ENCODE peak calls at places on chromosomes 12 and 14, in ten cellular contexts. One of them, this sample, is unnamed.

GRCh38 chr12:92400006-92400405 is 254.4 kb upstream of the BTG1 start:
- DNase-seq in activated T-cell treated with anti-CD3 and anti-CD28 coated beads for 24 hours: no peak
- DNase-seq in progenitor cell of endocrine pancreas: no peak
- DNase-seq in posterior cingulate gyrus: no peak
- DNase-seq in T-helper 2 cell: no peak
- DNase-seq in NCI-H1694 treated with DMSO at 0.1 percent for 48 hours: no peak
- DNase-seq in NCI-H1417: no peak
- DNase-seq in cardiac fibroblast: no peak
- DNase-seq in mucosa of gallbladder: no peak
- DNase-seq in spleen: no peak
- DNase-seq in this sample: no peak

GRCh38 chr14:104367811-104368750 is 211.5 kb upstream of the C14orf180 start:
- DNase-seq in activated T-cell treated with anti-CD3 and anti-CD28 coated beads for 24 hours: no peak
- DNase-seq in progenitor cell of endocrine pancreas: no peak
- DNase-seq in posterior cingulate gyrus: peak; percentile 66
- DNase-seq in T-helper 2 cell: no peak
- DNase-seq in NCI-H1694 treated with DMSO at 0.1 percent for 48 hours: no peak
- DNase-seq in NCI-H1417: peak; percentile 98
- DNase-seq in cardiac fibroblast: no peak
- DNase-seq in mucosa of gallbladder: no peak
- DNase-seq in spleen: no peak
- DNase-seq in this sample: no peak

GRCh38 chr12:50033317-50033679 is 8.0 kb upstream of the RACGAP1 start:
- DNase-seq in activated T-cell treated with anti-CD3 and anti-CD28 coated beads for 24 hours: no peak
- DNase-seq in progenitor cell of endocrine pancreas: no peak
- DNase-seq in posterior cingulate gyrus: no peak
- DNase-seq in T-helper 2 cell: no peak
- DNase-seq in NCI-H1694 treated with DMSO at 0.1 percent for 48 hours: no peak
- DNase-seq in NCI-H1417: no peak
- DNase-seq in cardiac fibroblast: no peak
- DNase-seq in mucosa of gallbladder: no peak
- DNase-seq in spleen: no peak
- DNase-seq in this sample: no peak

GRCh38 chr14:51116682-51117081 is 21.8 kb upstream of the TRIM9 start:
- DNase-seq in activated T-cell treated with anti-CD3 and anti-CD28 coated beads for 24 hours: no peak
- DNase-seq in progenitor cell of endocrine pancreas: no peak
- DNase-seq in posterior cingulate gyrus: no peak
- DNase-seq in T-helper 2 cell: no peak
- DNase-seq in NCI-H1694 treated with DMSO at 0.1 percent for 48 hours: no peak
- DNase-seq in NCI-H1417: peak; percentile 12
- DNase-seq in cardiac fibroblast: no peak
- DNase-seq in mucosa of gallbladder: no peak
- DNase-seq in spleen: no peak
- DNase-seq in this sample: no peak

GRCh38 chr12:68789144-68789878 is 18.7 kb upstream of the MDM2 start:
- DNase-seq in activated T-cell treated with anti-CD3 and anti-CD28 coated beads for 24 hours: no peak
- DNase-seq in progenitor cell of endocrine pancreas: no peak
- DNase-seq in posterior cingulate gyrus: no peak
- DNase-seq in T-helper 2 cell: no peak
- DNase-seq in NCI-H1694 treated with DMSO at 0.1 percent for 48 hours: no peak
- DNase-seq in NCI-H1417: no peak
- DNase-seq in cardiac fibroblast: no peak
- DNase-seq in mucosa of gallbladder: no peak
- DNase-seq in spleen: no peak
- DNase-seq in this sample: no peak

GRCh38 chr12:62933220-62933870 is 1.6 kb downstream of the PPM1H start:
- DNase-seq in activated T-cell treated with anti-CD3 and anti-CD28 coated beads for 24 hours: no peak
- DNase-seq in progenitor cell of endocrine pancreas: peak; percentile 14
- DNase-seq in posterior cingulate gyrus: peak; percentile 95
- DNase-seq in T-helper 2 cell: no peak
- DNase-seq in NCI-H1694 treated with DMSO at 0.1 percent for 48 hours: no peak
- DNase-seq in NCI-H1417: peak; percentile 82
- DNase-seq in cardiac fibroblast: peak; percentile 5
- DNase-seq in mucosa of gallbladder: peak; percentile 53
- DNase-seq in spleen: no peak
- DNase-seq in this sample: no peak

GRCh38 chr12:128408669-128409068 is 141.7 kb downstream of the TMEM132C start:
- DNase-seq in activated T-cell treated with anti-CD3 and anti-CD28 coated beads for 24 hours: no peak
- DNase-seq in progenitor cell of endocrine pancreas: no peak
- DNase-seq in posterior cingulate gyrus: peak; percentile 73
- DNase-seq in T-helper 2 cell: no peak
- DNase-seq in NCI-H1694 treated with DMSO at 0.1 percent for 48 hours: no peak
- DNase-seq in NCI-H1417: no peak
- DNase-seq in cardiac fibroblast: no peak
- DNase-seq in mucosa of gallbladder: no peak
- DNase-seq in spleen: no peak
- DNase-seq in this sample: no peak

GRCh38 chr12:15962760-15963159 is 51.6 kb downstream of the DERA start:
- DNase-seq in activated T-cell treated with anti-CD3 and anti-CD28 coated beads for 24 hours: no peak
- DNase-seq in progenitor cell of endocrine pancreas: no peak
- DNase-seq in posterior cingulate gyrus: no peak
- DNase-seq in T-helper 2 cell: no peak
- DNase-seq in NCI-H1694 treated with DMSO at 0.1 percent for 48 hours: no peak
- DNase-seq in NCI-H1417: no peak
- DNase-seq in cardiac fibroblast: peak; percentile 47
- DNase-seq in mucosa of gallbladder: no peak
- DNase-seq in spleen: no peak
- DNase-seq in this sample: no peak

GRCh38 chr14:31167032-31167431 is 40.6 kb downstream of the HECTD1 start:
- DNase-seq in activated T-cell treated with anti-CD3 and anti-CD28 coated beads for 24 hours: no peak
- DNase-seq in progenitor cell of endocrine pancreas: no peak
- DNase-seq in posterior cingulate gyrus: no peak
- DNase-seq in T-helper 2 cell: no peak
- DNase-seq in NCI-H1694 treated with DMSO at 0.1 percent for 48 hours: no peak
- DNase-seq in NCI-H1417: no peak
- DNase-seq in cardiac fibroblast: no peak
- DNase-seq in mucosa of gallbladder: no peak
- DNase-seq in spleen: no peak
- DNase-seq in this sample: no peak

GRCh38 chr14:55965851-55966250 is 152.4 kb upstream of the PELI2 start:
- DNase-seq in activated T-cell treated with anti-CD3 and anti-CD28 coated beads for 24 hours: no peak
- DNase-seq in progenitor cell of endocrine pancreas: no peak
- DNase-seq in posterior cingulate gyrus: no peak
- DNase-seq in T-helper 2 cell: no peak
- DNase-seq in NCI-H1694 treated with DMSO at 0.1 percent for 48 hours: no peak
- DNase-seq in NCI-H1417: no peak
- DNase-seq in cardiac fibroblast: no peak
- DNase-seq in mucosa of gallbladder: no peak
- DNase-seq in spleen: no peak
- DNase-seq in this sample: no peak

GRCh38 chr12:120468846-120469449 is 600 bp downstream of the SRSF9 start:
- DNase-seq in activated T-cell treated with anti-CD3 and anti-CD28 coated beads for 24 hours: no peak
- DNase-seq in progenitor cell of endocrine pancreas: no peak
- DNase-seq in posterior cingulate gyrus: peak; percentile 83
- DNase-seq in T-helper 2 cell: peak; percentile 9
- DNase-seq in NCI-H1694 treated with DMSO at 0.1 percent for 48 hours: no peak
- DNase-seq in NCI-H1417: peak; percentile 68
- DNase-seq in cardiac fibroblast: peak; percentile 15
- DNase-seq in mucosa of gallbladder: peak; percentile 15
- DNase-seq in spleen: peak; percentile 88
- DNase-seq in this sample: no peak

GRCh38 chr14:95871531-95871930 is 5.1 kb upstream of the TUNAR start:
- DNase-seq in activated T-cell treated with anti-CD3 and anti-CD28 coated beads for 24 hours: no peak
- DNase-seq in progenitor cell of endocrine pancreas: no peak
- DNase-seq in posterior cingulate gyrus: no peak
- DNase-seq in T-helper 2 cell: no peak
- DNase-seq in NCI-H1694 treated with DMSO at 0.1 percent for 48 hours: no peak
- DNase-seq in NCI-H1417: peak; percentile 62
- DNase-seq in cardiac fibroblast: no peak
- DNase-seq in mucosa of gallbladder: no peak
- DNase-seq in spleen: no peak
- DNase-seq in this sample: no peak

GRCh38 chr12:1115471-1116242 is 124.6 kb downstream of the ERC1 start:
- DNase-seq in activated T-cell treated with anti-CD3 and anti-CD28 coated beads for 24 hours: no peak
- DNase-seq in progenitor cell of endocrine pancreas: no peak
- DNase-seq in posterior cingulate gyrus: no peak
- DNase-seq in T-helper 2 cell: no peak
- DNase-seq in NCI-H1694 treated with DMSO at 0.1 percent for 48 hours: no peak
- DNase-seq in NCI-H1417: no peak
- DNase-seq in cardiac fibroblast: peak; percentile 90
- DNase-seq in mucosa of gallbladder: no peak
- DNase-seq in spleen: no peak
- DNase-seq in this sample: peak; percentile 45

GRCh38 chr12:94186461-94187237 is 38.3 kb downstream of the PLXNC1 start:
- DNase-seq in activated T-cell treated with anti-CD3 and anti-CD28 coated beads for 24 hours: no peak
- DNase-seq in progenitor cell of endocrine pancreas: peak; percentile 39
- DNase-seq in posterior cingulate gyrus: peak; percentile 97
- DNase-seq in T-helper 2 cell: no peak
- DNase-seq in NCI-H1694 treated with DMSO at 0.1 percent for 48 hours: no peak
- DNase-seq in NCI-H1417: peak; percentile 93
- DNase-seq in cardiac fibroblast: peak; percentile 35
- DNase-seq in mucosa of gallbladder: no peak
- DNase-seq in spleen: no peak
- DNase-seq in this sample: peak; percentile 67

GRCh38 chr12:117671734-117672133 is 297.1 kb downstream of the KSR2 start:
- DNase-seq in activated T-cell treated with anti-CD3 and anti-CD28 coated beads for 24 hours: no peak
- DNase-seq in progenitor cell of endocrine pancreas: peak; percentile 16
- DNase-seq in posterior cingulate gyrus: no peak
- DNase-seq in T-helper 2 cell: no peak
- DNase-seq in NCI-H1694 treated with DMSO at 0.1 percent for 48 hours: no peak
- DNase-seq in NCI-H1417: peak; percentile 29
- DNase-seq in cardiac fibroblast: no peak
- DNase-seq in mucosa of gallbladder: no peak
- DNase-seq in spleen: no peak
- DNase-seq in this sample: peak; percentile 35

GRCh38 chr14:60233251-60233650 is 15.8 kb upstream of the PPM1A start:
- DNase-seq in activated T-cell treated with anti-CD3 and anti-CD28 coated beads for 24 hours: no peak
- DNase-seq in progenitor cell of endocrine pancreas: no peak
- DNase-seq in posterior cingulate gyrus: no peak
- DNase-seq in T-helper 2 cell: no peak
- DNase-seq in NCI-H1694 treated with DMSO at 0.1 percent for 48 hours: no peak
- DNase-seq in NCI-H1417: no peak
- DNase-seq in cardiac fibroblast: no peak
- DNase-seq in mucosa of gallbladder: no peak
- DNase-seq in spleen: no peak
- DNase-seq in this sample: no peak

GRCh38 chr12:49767333-49767732 is 26.0 kb downstream of the TMBIM6 start:
- DNase-seq in activated T-cell treated with anti-CD3 and anti-CD28 coated beads for 24 hours: no peak
- DNase-seq in progenitor cell of endocrine pancreas: no peak
- DNase-seq in posterior cingulate gyrus: no peak
- DNase-seq in T-helper 2 cell: no peak
- DNase-seq in NCI-H1694 treated with DMSO at 0.1 percent for 48 hours: no peak
- DNase-seq in NCI-H1417: no peak
- DNase-seq in cardiac fibroblast: no peak
- DNase-seq in mucosa of gallbladder: no peak
- DNase-seq in spleen: no peak
- DNase-seq in this sample: no peak

GRCh38 chr12:82852529-82852928 is 165.8 kb downstream of the TMTC2 start:
- DNase-seq in activated T-cell treated with anti-CD3 and anti-CD28 coated beads for 24 hours: no peak
- DNase-seq in progenitor cell of endocrine pancreas: no peak
- DNase-seq in posterior cingulate gyrus: no peak
- DNase-seq in T-helper 2 cell: no peak
- DNase-seq in NCI-H1694 treated with DMSO at 0.1 percent for 48 hours: no peak
- DNase-seq in NCI-H1417: no peak
- DNase-seq in cardiac fibroblast: no peak
- DNase-seq in mucosa of gallbladder: no peak
- DNase-seq in spleen: no peak
- DNase-seq in this sample: no peak

GRCh38 chr12:4302881-4303280 is 18.1 kb upstream of the TIGAR start:
- DNase-seq in activated T-cell treated with anti-CD3 and anti-CD28 coated beads for 24 hours: no peak
- DNase-seq in progenitor cell of endocrine pancreas: no peak
- DNase-seq in posterior cingulate gyrus: no peak
- DNase-seq in T-helper 2 cell: no peak
- DNase-seq in NCI-H1694 treated with DMSO at 0.1 percent for 48 hours: no peak
- DNase-seq in NCI-H1417: no peak
- DNase-seq in cardiac fibroblast: no peak
- DNase-seq in mucosa of gallbladder: no peak
- DNase-seq in spleen: no peak
- DNase-seq in this sample: no peak

GRCh38 chr12:26124491-26125450 is at the start of gene BHLHE41:
- DNase-seq in activated T-cell treated with anti-CD3 and anti-CD28 coated beads for 24 hours: no peak
- DNase-seq in progenitor cell of endocrine pancreas: peak; percentile 57
- DNase-seq in posterior cingulate gyrus: peak; percentile 96
- DNase-seq in T-helper 2 cell: no peak
- DNase-seq in NCI-H1694 treated with DMSO at 0.1 percent for 48 hours: no peak
- DNase-seq in NCI-H1417: peak; percentile 61
- DNase-seq in cardiac fibroblast: peak; percentile 49
- DNase-seq in mucosa of gallbladder: peak; percentile 87
- DNase-seq in spleen: peak; percentile 91
- DNase-seq in this sample: peak; percentile 46

GRCh38 chr14:66824251-66824650 is 316.3 kb downstream of the GPHN start:
- DNase-seq in activated T-cell treated with anti-CD3 and anti-CD28 coated beads for 24 hours: no peak
- DNase-seq in progenitor cell of endocrine pancreas: no peak
- DNase-seq in posterior cingulate gyrus: no peak
- DNase-seq in T-helper 2 cell: no peak
- DNase-seq in NCI-H1694 treated with DMSO at 0.1 percent for 48 hours: no peak
- DNase-seq in NCI-H1417: no peak
- DNase-seq in cardiac fibroblast: no peak
- DNase-seq in mucosa of gallbladder: no peak
- DNase-seq in spleen: no peak
- DNase-seq in this sample: no peak

GRCh38 chr14:22824711-22825359 is 4.9 kb upstream of the MRPL52 start:
- DNase-seq in activated T-cell treated with anti-CD3 and anti-CD28 coated beads for 24 hours: no peak
- DNase-seq in progenitor cell of endocrine pancreas: no peak
- DNase-seq in posterior cingulate gyrus: no peak
- DNase-seq in T-helper 2 cell: no peak
- DNase-seq in NCI-H1694 treated with DMSO at 0.1 percent for 48 hours: no peak
- DNase-seq in NCI-H1417: no peak
- DNase-seq in cardiac fibroblast: peak; percentile 98
- DNase-seq in mucosa of gallbladder: peak; percentile 71
- DNase-seq in spleen: peak; percentile 72
- DNase-seq in this sample: peak; percentile 82

GRCh38 chr12:123043536-123044001 is 63.1 kb downstream of the ARL6IP4 start:
- DNase-seq in activated T-cell treated with anti-CD3 and anti-CD28 coated beads for 24 hours: peak; percentile 62
- DNase-seq in progenitor cell of endocrine pancreas: peak; percentile 24
- DNase-seq in posterior cingulate gyrus: peak; percentile 92
- DNase-seq in T-helper 2 cell: peak; percentile 38
- DNase-seq in NCI-H1694 treated with DMSO at 0.1 percent for 48 hours: peak; percentile 54
- DNase-seq in NCI-H1417: peak; percentile 60
- DNase-seq in cardiac fibroblast: peak; percentile 94
- DNase-seq in mucosa of gallbladder: peak; percentile 78
- DNase-seq in spleen: peak; percentile 95
- DNase-seq in this sample: peak; percentile 96

GRCh38 chr12:2893007-2893406 is 2.3 kb downstream of the TULP3 start:
- DNase-seq in activated T-cell treated with anti-CD3 and anti-CD28 coated beads for 24 hours: no peak
- DNase-seq in progenitor cell of endocrine pancreas: no peak
- DNase-seq in posterior cingulate gyrus: no peak
- DNase-seq in T-helper 2 cell: no peak
- DNase-seq in NCI-H1694 treated with DMSO at 0.1 percent for 48 hours: no peak
- DNase-seq in NCI-H1417: no peak
- DNase-seq in cardiac fibroblast: peak; percentile 87
- DNase-seq in mucosa of gallbladder: no peak
- DNase-seq in spleen: no peak
- DNase-seq in this sample: peak; percentile 69

GRCh38 chr14:21026988-21027315 is 2.1 kb upstream of the NDRG2 start:
- DNase-seq in activated T-cell treated with anti-CD3 and anti-CD28 coated beads for 24 hours: no peak
- DNase-seq in progenitor cell of endocrine pancreas: no peak
- DNase-seq in posterior cingulate gyrus: no peak
- DNase-seq in T-helper 2 cell: no peak
- DNase-seq in NCI-H1694 treated with DMSO at 0.1 percent for 48 hours: no peak
- DNase-seq in NCI-H1417: no peak
- DNase-seq in cardiac fibroblast: no peak
- DNase-seq in mucosa of gallbladder: no peak
- DNase-seq in spleen: no peak
- DNase-seq in this sample: no peak

GRCh38 chr12:130729344-130729743 is 13.2 kb upstream of the RIMBP2 start:
- DNase-seq in activated T-cell treated with anti-CD3 and anti-CD28 coated beads for 24 hours: no peak
- DNase-seq in progenitor cell of endocrine pancreas: no peak
- DNase-seq in posterior cingulate gyrus: no peak
- DNase-seq in T-helper 2 cell: no peak
- DNase-seq in NCI-H1694 treated with DMSO at 0.1 percent for 48 hours: no peak
- DNase-seq in NCI-H1417: no peak
- DNase-seq in cardiac fibroblast: no peak
- DNase-seq in mucosa of gallbladder: no peak
- DNase-seq in spleen: no peak
- DNase-seq in this sample: no peak

GRCh38 chr12:24919346-24920001 is 29.4 kb downstream of the BCAT1 start:
- DNase-seq in activated T-cell treated with anti-CD3 and anti-CD28 coated beads for 24 hours: peak; percentile 44
- DNase-seq in progenitor cell of endocrine pancreas: no peak
- DNase-seq in posterior cingulate gyrus: no peak
- DNase-seq in T-helper 2 cell: no peak
- DNase-seq in NCI-H1694 treated with DMSO at 0.1 percent for 48 hours: no peak
- DNase-seq in NCI-H1417: no peak
- DNase-seq in cardiac fibroblast: no peak
- DNase-seq in mucosa of gallbladder: no peak
- DNase-seq in spleen: no peak
- DNase-seq in this sample: no peak

GRCh38 chr14:100900837-100901390 is 2.6 kb downstream of the RTL1 start:
- DNase-seq in activated T-cell treated with anti-CD3 and anti-CD28 coated beads for 24 hours: no peak
- DNase-seq in progenitor cell of endocrine pancreas: peak; percentile 52
- DNase-seq in posterior cingulate gyrus: no peak
- DNase-seq in T-helper 2 cell: no peak
- DNase-seq in NCI-H1694 treated with DMSO at 0.1 percent for 48 hours: peak; percentile 86
- DNase-seq in NCI-H1417: peak; percentile 82
- DNase-seq in cardiac fibroblast: no peak
- DNase-seq in mucosa of gallbladder: peak; percentile 10
- DNase-seq in spleen: peak; percentile 80
- DNase-seq in this sample: no peak

This sample was measured in AG08395.